ENCODE peak calls at places on chromosomes 13 and 19, in five cellular contexts. One of them, this sample, is unnamed.

GRCh38 chr13:41577437-41577836 is 120.1 kb downstream of the RGCC start:
- DNase-seq in stimulated activated CD4-positive, alpha-beta T cell treated with anti-CD3 and anti-CD28 coated beads, TNF-alpha, amount 100 ng/mL, for 4 hours: no peak
- DNase-seq in posterior cingulate gyrus: no peak
- DNase-seq in substantia nigra: no peak
- DNase-seq in T1000: no peak
- DNase-seq in this sample: no peak

GRCh38 chr13:98445340-98446233 is 131.3 kb downstream of the STK24 start:
- DNase-seq in posterior cingulate gyrus: peak; percentile 76
- DNase-seq in T1000: peak; percentile 18
- DNase-seq in substantia nigra: peak; percentile 67
- DNase-seq in stimulated activated CD4-positive, alpha-beta T cell treated with anti-CD3 and anti-CD28 coated beads, TNF-alpha, amount 100 ng/mL, for 4 hours: peak; percentile 57
- DNase-seq in this sample: peak; percentile 18

GRCh38 chr13:79141082-79141481 is 265.0 kb downstream of the RBM26 start:
- DNase-seq in T1000: no peak
- DNase-seq in posterior cingulate gyrus: no peak
- DNase-seq in substantia nigra: no peak
- DNase-seq in stimulated activated CD4-positive, alpha-beta T cell treated with anti-CD3 and anti-CD28 coated beads, TNF-alpha, amount 100 ng/mL, for 4 hours: no peak
- DNase-seq in this sample: no peak

GRCh38 chr13:109156181-109156935 is 526.9 kb downstream of the MYO16 start:
- DNase-seq in posterior cingulate gyrus: peak; percentile 40
- DNase-seq in T1000: no peak
- DNase-seq in substantia nigra: no peak
- DNase-seq in stimulated activated CD4-positive, alpha-beta T cell treated with anti-CD3 and anti-CD28 coated beads, TNF-alpha, amount 100 ng/mL, for 4 hours: no peak
- DNase-seq in this sample: no peak

GRCh38 chr19:28456264-28456663 is 756.7 kb downstream of the UQCRFS1 start:
- DNase-seq in substantia nigra: no peak
- DNase-seq in posterior cingulate gyrus: no peak
- DNase-seq in T1000: no peak
- DNase-seq in stimulated activated CD4-positive, alpha-beta T cell treated with anti-CD3 and anti-CD28 coated beads, TNF-alpha, amount 100 ng/mL, for 4 hours: no peak
- DNase-seq in this sample: no peak

GRCh38 chr19:30708416-30708815 is 336.2 kb downstream of the ZNF536 start:
- DNase-seq in posterior cingulate gyrus: no peak
- DNase-seq in substantia nigra: no peak
- DNase-seq in stimulated activated CD4-positive, alpha-beta T cell treated with anti-CD3 and anti-CD28 coated beads, TNF-alpha, amount 100 ng/mL, for 4 hours: no peak
- DNase-seq in T1000: no peak
- DNase-seq in this sample: no peak

GRCh38 chr13:48487968-48488367 is 44.9 kb downstream of the RCBTB2 start:
- DNase-seq in posterior cingulate gyrus: no peak
- DNase-seq in substantia nigra: no peak
- DNase-seq in stimulated activated CD4-positive, alpha-beta T cell treated with anti-CD3 and anti-CD28 coated beads, TNF-alpha, amount 100 ng/mL, for 4 hours: no peak
- DNase-seq in T1000: no peak
- DNase-seq in this sample: no peak

GRCh38 chr19:40614595-40615411 is 13.6 kb downstream of the LTBP4 start:
- DNase-seq in stimulated activated CD4-positive, alpha-beta T cell treated with anti-CD3 and anti-CD28 coated beads, TNF-alpha, amount 100 ng/mL, for 4 hours: peak; percentile 96
- DNase-seq in posterior cingulate gyrus: no peak
- DNase-seq in substantia nigra: no peak
- DNase-seq in T1000: peak; percentile 90
- DNase-seq in this sample: peak; percentile 72

GRCh38 chr13:73622375-73622774 is 511.8 kb downstream of the KLF12 start:
- DNase-seq in stimulated activated CD4-positive, alpha-beta T cell treated with anti-CD3 and anti-CD28 coated beads, TNF-alpha, amount 100 ng/mL, for 4 hours: no peak
- DNase-seq in posterior cingulate gyrus: no peak
- DNase-seq in T1000: no peak
- DNase-seq in substantia nigra: no peak
- DNase-seq in this sample: no peak

GRCh38 chr19:9991425-9992191 is 18.7 kb downstream of the COL5A3 start:
- DNase-seq in substantia nigra: no peak
- DNase-seq in T1000: no peak
- DNase-seq in stimulated activated CD4-positive, alpha-beta T cell treated with anti-CD3 and anti-CD28 coated beads, TNF-alpha, amount 100 ng/mL, for 4 hours: no peak
- DNase-seq in posterior cingulate gyrus: no peak
- DNase-seq in this sample: no peak

GRCh38 chr13:62280590-62280989 is 864.9 kb upstream of the PCDH20 start:
- DNase-seq in T1000: no peak
- DNase-seq in stimulated activated CD4-positive, alpha-beta T cell treated with anti-CD3 and anti-CD28 coated beads, TNF-alpha, amount 100 ng/mL, for 4 hours: no peak
- DNase-seq in substantia nigra: no peak
- DNase-seq in posterior cingulate gyrus: no peak
- DNase-seq in this sample: no peak

GRCh38 chr13:46866150-46866549 is 30.7 kb downstream of the HTR2A start:
- DNase-seq in T1000: peak; percentile 37
- DNase-seq in substantia nigra: no peak
- DNase-seq in posterior cingulate gyrus: no peak
- DNase-seq in stimulated activated CD4-positive, alpha-beta T cell treated with anti-CD3 and anti-CD28 coated beads, TNF-alpha, amount 100 ng/mL, for 4 hours: no peak
- DNase-seq in this sample: no peak

GRCh38 chr13:47337781-47338507 is 441.1 kb upstream of the HTR2A start:
- DNase-seq in stimulated activated CD4-positive, alpha-beta T cell treated with anti-CD3 and anti-CD28 coated beads, TNF-alpha, amount 100 ng/mL, for 4 hours: no peak
- DNase-seq in posterior cingulate gyrus: no peak
- DNase-seq in substantia nigra: no peak
- DNase-seq in T1000: no peak
- DNase-seq in this sample: no peak

GRCh38 chr19:45767410-45767880 is 1.6 kb downstream of the SIX5 start:
- DNase-seq in stimulated activated CD4-positive, alpha-beta T cell treated with anti-CD3 and anti-CD28 coated beads, TNF-alpha, amount 100 ng/mL, for 4 hours: no peak
- DNase-seq in substantia nigra: no peak
- DNase-seq in posterior cingulate gyrus: no peak
- DNase-seq in T1000: peak; percentile 23
- DNase-seq in this sample: no peak

GRCh38 chr13:106415427-106415826 is 120.0 kb downstream of the EFNB2 start:
- DNase-seq in T1000: no peak
- DNase-seq in posterior cingulate gyrus: no peak
- DNase-seq in stimulated activated CD4-positive, alpha-beta T cell treated with anti-CD3 and anti-CD28 coated beads, TNF-alpha, amount 100 ng/mL, for 4 hours: no peak
- DNase-seq in substantia nigra: no peak
- DNase-seq in this sample: no peak

GRCh38 chr19:31353826-31354225 is 4.6 kb upstream of the TSHZ3 start:
- DNase-seq in posterior cingulate gyrus: no peak
- DNase-seq in substantia nigra: no peak
- DNase-seq in stimulated activated CD4-positive, alpha-beta T cell treated with anti-CD3 and anti-CD28 coated beads, TNF-alpha, amount 100 ng/mL, for 4 hours: no peak
- DNase-seq in T1000: no peak
- DNase-seq in this sample: no peak

GRCh38 chr19:7917292-7918061 is 2.7 kb upstream of the SNAPC2 start:
- DNase-seq in stimulated activated CD4-positive, alpha-beta T cell treated with anti-CD3 and anti-CD28 coated beads, TNF-alpha, amount 100 ng/mL, for 4 hours: no peak
- DNase-seq in substantia nigra: no peak
- DNase-seq in T1000: no peak
- DNase-seq in posterior cingulate gyrus: no peak
- DNase-seq in this sample: no peak

GRCh38 chr13:110551284-110551683 is 10.2 kb downstream of the RAB20 start:
- DNase-seq in posterior cingulate gyrus: no peak
- DNase-seq in stimulated activated CD4-positive, alpha-beta T cell treated with anti-CD3 and anti-CD28 coated beads, TNF-alpha, amount 100 ng/mL, for 4 hours: no peak
- DNase-seq in T1000: no peak
- DNase-seq in substantia nigra: no peak
- DNase-seq in this sample: no peak

GRCh38 chr13:95676100-95676774 is 702 bp upstream of the DNAJC3 start:
- DNase-seq in posterior cingulate gyrus: no peak
- DNase-seq in T1000: no peak
- DNase-seq in substantia nigra: no peak
- DNase-seq in stimulated activated CD4-positive, alpha-beta T cell treated with anti-CD3 and anti-CD28 coated beads, TNF-alpha, amount 100 ng/mL, for 4 hours: peak; percentile 2
- DNase-seq in this sample: no peak

GRCh38 chr13:43074824-43075510 is 51.6 kb downstream of the DNAJC15 start:
- DNase-seq in substantia nigra: no peak
- DNase-seq in posterior cingulate gyrus: no peak
- DNase-seq in T1000: no peak
- DNase-seq in stimulated activated CD4-positive, alpha-beta T cell treated with anti-CD3 and anti-CD28 coated beads, TNF-alpha, amount 100 ng/mL, for 4 hours: no peak
- DNase-seq in this sample: no peak

GRCh38 chr19:38433268-38433733 is at the start of gene RYR1:
- DNase-seq in posterior cingulate gyrus: peak; percentile 60
- DNase-seq in substantia nigra: peak; percentile 50
- DNase-seq in stimulated activated CD4-positive, alpha-beta T cell treated with anti-CD3 and anti-CD28 coated beads, TNF-alpha, amount 100 ng/mL, for 4 hours: no peak
- DNase-seq in T1000: no peak
- DNase-seq in this sample: no peak

This sample was measured in DMS153.